ENCODE peak calls at places on chromosomes 12 and 14, in seven cellular contexts. B is IMR-90; X is CD8-positive, alpha-beta T cell; G is neural progenitor cell; Z is body of pancreas; C is HepG2; T is ovary. L is an unnamed sample.
A peak's percentile ranks its signal among the peaks of the same experiment; 100 is the strongest.

GRCh38 chr14:99395904-99396530 is 84.6 kb downstream of the SETD3 start:
- DNase-seq in B (peak; percentile 54), X (peak; percentile 34), G (no peak), Z (no peak), C (no peak), T (no peak), L (no peak)

GRCh38 chr12:63918788-63919300 is 74.3 kb downstream of the SRGAP1 start:
- DNase-seq in B (peak; percentile 99), X (no peak), G (no peak), Z (no peak), C (peak; percentile 88), T (no peak), L (no peak)

GRCh38 chr12:81105687-81106086 is 27.8 kb downstream of the ACSS3 start:
- DNase-seq in B (no peak), X (no peak), G (no peak), Z (no peak), C (no peak), T (no peak), L (no peak)

GRCh38 chr12:12338528-12339168 is 11.4 kb downstream of the MANSC1 start:
- DNase-seq in B (peak; percentile 35), X (no peak), G (no peak), Z (no peak), C (no peak), T (no peak), L (no peak)

GRCh38 chr14:58060077-58060476 is 91.9 kb downstream of the ARMH4 start:
- DNase-seq in B (no peak), X (no peak), G (no peak), Z (no peak), C (no peak), T (no peak), L (no peak)

GRCh38 chr14:25953532-25954144 is 644.2 kb downstream of the NOVA1 start:
- DNase-seq in B (no peak), X (no peak), G (no peak), Z (peak; percentile 13), C (no peak), T (peak; percentile 16), L (no peak)

GRCh38 chr12:69459477-69459876 is 10.7 kb upstream of the FRS2 start:
- DNase-seq in B (no peak), X (no peak), G (no peak), Z (no peak), C (no peak), T (no peak), L (no peak)

GRCh38 chr12:120971299-120972180 is 6.8 kb upstream of the HNF1A start:
- DNase-seq in B (peak; percentile 63), X (peak; percentile 32), G (peak; percentile 62), Z (no peak), C (peak; percentile 45), T (peak; percentile 47), L (no peak)

GRCh38 chr14:65206448-65207096 is 104.3 kb upstream of the MAX start:
- DNase-seq in B (peak; percentile 91), X (no peak), G (no peak), Z (no peak), C (no peak), T (no peak), L (no peak)

GRCh38 chr12:19263666-19264065 is 134.1 kb downstream of the PLEKHA5 start:
- DNase-seq in B (no peak), X (no peak), G (peak; percentile 73), Z (no peak), C (no peak), T (no peak), L (no peak)

GRCh38 chr14:65211341-65211987 is 109.1 kb upstream of the MAX start:
- DNase-seq in B (peak; percentile 85), X (no peak), G (no peak), Z (no peak), C (peak; percentile 37), T (no peak), L (no peak)

GRCh38 chr12:16385779-16386646 is 38.6 kb downstream of the MGST1 start:
- DNase-seq in B (peak; percentile 70), X (no peak), G (peak; percentile 71), Z (peak; percentile 54), C (peak; percentile 88), T (peak; percentile 16), L (peak; percentile 75)
- TF ChIP-seq CTCF in B (peak; percentile 67), X (no peak), G (peak; percentile 70), Z (peak; percentile 65), C (peak; percentile 91), T (no peak), L (peak; percentile 82)

DNA sequence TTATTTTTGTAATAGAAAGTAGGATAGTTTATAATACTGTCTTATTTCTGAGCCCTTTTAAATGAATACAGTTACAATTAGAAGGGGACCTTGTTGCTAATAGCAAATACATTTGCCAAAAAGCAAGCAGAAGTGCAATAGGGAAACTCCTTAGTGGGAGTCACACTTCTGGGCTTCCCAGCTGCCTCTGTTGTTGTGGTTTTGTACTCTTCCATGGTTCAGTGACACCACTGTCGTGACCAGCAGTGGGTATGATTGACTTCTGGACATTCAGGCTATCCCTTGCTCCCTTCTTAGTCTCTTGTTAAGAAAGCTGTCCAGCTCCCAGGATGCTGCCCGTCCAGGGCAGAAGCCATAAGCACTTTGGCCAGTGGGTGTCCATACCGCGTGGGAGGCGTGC is 22.6 kb downstream of the TCTN1 start:
- DNase-seq in B (no peak), X (no peak), G (no peak), Z (no peak), C (no peak), T (no peak), L (no peak)
- H3K4me1 ChIP-seq in B (peaks cover 18% of the 10 kb centered on the region), X (peaks cover 4% of the 10 kb centered on the region), G (peaks cover 6% of the 10 kb centered on the region), Z (no peaks in the 10 kb centered on the region), C (no peaks in the 10 kb centered on the region), T (no peaks in the 10 kb centered on the region), L (no peaks in the 10 kb centered on the region)

GRCh38 chr12:56988207-56988739 is 18.1 kb downstream of the ZBTB39 start:
- DNase-seq in B (no peak), X (no peak), G (no peak), Z (no peak), C (no peak), T (no peak), L (no peak)
- H3K4me3 ChIP-seq in B (no peak overlapping the region), X (no peak overlapping the region), G (no peak overlapping the region), Z (no peak overlapping the region), C (no peak overlapping the region), T (no peak overlapping the region), L (no peak overlapping the region)

GRCh38 chr12:109899783-109900751 is at the start of gene TCHP:
- DNase-seq in B (peak; percentile 87), X (peak; percentile 72), G (peak; percentile 88), Z (peak; percentile 87), C (peak; percentile 73), T (peak; percentile 82), L (peak; percentile 84)
- TF ChIP-seq CTCF in B (peak; percentile 51), X (no peak), G (no peak), Z (peak; percentile 52), C (peak; percentile 81), T (no peak), L (peak; percentile 33)

GRCh38 chr14:76966535-76966934 is 62.0 kb downstream of the IRF2BPL start:
- DNase-seq in B (no peak), X (no peak), G (no peak), Z (no peak), C (no peak), T (no peak), L (no peak)

GRCh38 chr14:76965232-76965631 is 63.3 kb downstream of the IRF2BPL start:
- DNase-seq in B (no peak), X (no peak), G (no peak), Z (no peak), C (no peak), T (no peak), L (no peak)

GRCh38 chr14:76963366-76963765 is 65.1 kb downstream of the IRF2BPL start:
- DNase-seq in B (no peak), X (no peak), G (no peak), Z (no peak), C (no peak), T (no peak), L (no peak)

GRCh38 chr14:76962303-76962660 is 66.2 kb downstream of the IRF2BPL start:
- DNase-seq in B (no peak), X (no peak), G (no peak), Z (no peak), C (no peak), T (no peak), L (no peak)

DNA sequence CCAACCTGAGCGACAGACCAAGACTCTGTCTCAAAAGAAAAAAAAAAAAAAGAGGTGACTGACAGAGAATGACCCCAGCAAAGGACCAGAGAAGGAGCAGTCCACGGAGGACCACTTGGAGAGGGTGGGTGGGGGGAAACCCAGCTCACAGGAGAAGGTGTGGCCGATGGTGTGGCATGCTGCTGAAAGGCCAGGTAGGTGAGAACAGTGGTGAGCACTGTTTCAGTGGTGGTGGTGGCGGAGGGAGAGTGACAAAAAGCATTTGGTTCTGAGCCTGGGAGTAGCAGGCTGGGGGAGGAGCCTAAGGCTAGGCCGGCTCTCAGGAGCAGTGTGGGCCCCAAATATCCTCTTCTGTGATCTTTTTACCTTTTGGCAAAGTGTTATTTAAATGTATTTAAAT is 63.8 kb downstream of the IRF2BPL start:
- DNase-seq in B (no peak), X (no peak), G (no peak), Z (no peak), C (no peak), T (no peak), L (no peak)
- H3K4me1 ChIP-seq in B (peaks cover 10% of the 10 kb centered on the region), X (peaks cover 49% of the 10 kb centered on the region), G (peaks cover 20% of the 10 kb centered on the region), Z (peaks cover 28% of the 10 kb centered on the region), C (peaks cover 85% of the 10 kb centered on the region), T (peaks cover 3% of the 10 kb centered on the region), L (peaks cover 26% of the 10 kb centered on the region)

GRCh38 chr14:23120405-23121251 is 1.6 kb upstream of the CEBPE start:
- DNase-seq in B (peak; percentile 82), X (peak; percentile 79), G (peak; percentile 95), Z (peak; percentile 93), C (peak; percentile 93), T (peak; percentile 94), L (peak; percentile 88)

GRCh38 chr14:23123419-23123818 is 4.4 kb upstream of the CEBPE start:
- DNase-seq in B (no peak), X (no peak), G (no peak), Z (peak; percentile 92), C (no peak), T (peak; percentile 62), L (no peak)

GRCh38 chr14:23122086-23122485 is 3.0 kb upstream of the CEBPE start:
- DNase-seq in B (no peak), X (no peak), G (no peak), Z (no peak), C (no peak), T (no peak), L (no peak)

GRCh38 chr14:23119362-23120327 is 590 bp upstream of the CEBPE start:
- DNase-seq in B (no peak), X (peak; percentile 44), G (peak; percentile 38), Z (no peak), C (no peak), T (no peak), L (no peak)

GRCh38 chr14:23121401-23121800 is 2.3 kb upstream of the CEBPE start:
- DNase-seq in B (peak; percentile 57), X (no peak), G (peak; percentile 31), Z (peak; percentile 54), C (no peak), T (peak; percentile 70), L (no peak)
- H3K4me3 ChIP-seq in B (no peak overlapping the region), X (peak overlapping the region; percentile 18), G (no peak overlapping the region), Z (no peak overlapping the region), C (no peak overlapping the region), T (no peak overlapping the region), L (no peak overlapping the region)

DNA sequence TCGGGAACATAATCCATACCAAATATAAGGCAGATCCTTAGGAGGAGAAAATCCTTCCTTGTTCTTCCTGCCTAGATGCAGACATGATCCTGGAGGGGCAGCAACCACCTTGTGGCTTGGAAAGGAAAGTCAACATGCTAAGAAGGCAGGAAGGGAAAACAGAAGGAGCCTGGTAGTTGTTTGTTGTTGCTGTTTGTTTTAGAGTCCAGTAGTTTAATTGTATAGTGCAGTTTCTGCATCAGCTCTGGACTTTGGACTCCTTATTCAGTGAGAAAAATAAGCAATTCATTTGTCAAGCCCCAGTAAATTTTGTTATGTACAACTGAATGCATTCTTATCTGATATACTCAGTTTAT is 45.7 kb upstream of the APPL2 start:
- DNase-seq in B (no peak), X (no peak), G (no peak), Z (no peak), C (peak; percentile 40), T (no peak), L (peak; percentile 7)
- TF ChIP-seq CTCF in B (no peak), X (no peak), G (no peak), Z (no peak), C (no peak), T (no peak), L (no peak)

L was measured in Caco-2.